ENCODE peak calls at places on chromosomes 13 and 19, in eight cellular contexts. One of them, this sample, is unnamed.

GRCh38 chr19:49820125-49820524 is 2.0 kb downstream of the MED25 start:
- DNase-seq in fibroblast of pulmonary artery: peak
- DNase-seq in NCI-H1092 treated with DMSO at 0.1 percent for 48 hours: peak
- DNase-seq in COR-L47: no peak
- DNase-seq in nephron progenitor cell: no peak
- DNase-seq in mammary epithelial cell: no peak
- DNase-seq in activated CD4-positive, alpha-beta T cell treated with anti-CD3 and anti-CD28 coated beads for 36 hours: no peak
- DNase-seq in central memory CD4-positive, alpha-beta T cell: no peak
- DNase-seq in this sample: peak

GRCh38 chr13:61664821-61665705 is 249.4 kb upstream of the PCDH20 start:
- DNase-seq in COR-L47: no peak
- DNase-seq in fibroblast of pulmonary artery: peak
- DNase-seq in central memory CD4-positive, alpha-beta T cell: no peak
- DNase-seq in activated CD4-positive, alpha-beta T cell treated with anti-CD3 and anti-CD28 coated beads for 36 hours: no peak
- DNase-seq in nephron progenitor cell: no peak
- DNase-seq in mammary epithelial cell: no peak
- DNase-seq in NCI-H1092 treated with DMSO at 0.1 percent for 48 hours: peak
- DNase-seq in this sample: no peak

GRCh38 chr19:3511506-3512251 is 5.6 kb downstream of the FZR1 start:
- DNase-seq in central memory CD4-positive, alpha-beta T cell: no peak
- DNase-seq in fibroblast of pulmonary artery: no peak
- DNase-seq in COR-L47: no peak
- DNase-seq in activated CD4-positive, alpha-beta T cell treated with anti-CD3 and anti-CD28 coated beads for 36 hours: no peak
- DNase-seq in mammary epithelial cell: no peak
- DNase-seq in nephron progenitor cell: no peak
- DNase-seq in NCI-H1092 treated with DMSO at 0.1 percent for 48 hours: no peak
- DNase-seq in this sample: no peak

GRCh38 chr13:34810996-34811395 is 131.1 kb upstream of the NBEA start:
- DNase-seq in activated CD4-positive, alpha-beta T cell treated with anti-CD3 and anti-CD28 coated beads for 36 hours: no peak
- DNase-seq in NCI-H1092 treated with DMSO at 0.1 percent for 48 hours: no peak
- DNase-seq in mammary epithelial cell: no peak
- DNase-seq in central memory CD4-positive, alpha-beta T cell: no peak
- DNase-seq in nephron progenitor cell: no peak
- DNase-seq in COR-L47: no peak
- DNase-seq in fibroblast of pulmonary artery: no peak
- DNase-seq in this sample: no peak

GRCh38 chr19:51394045-51394836 is 3.9 kb upstream of the C19orf84 start:
- DNase-seq in activated CD4-positive, alpha-beta T cell treated with anti-CD3 and anti-CD28 coated beads for 36 hours: peak
- DNase-seq in NCI-H1092 treated with DMSO at 0.1 percent for 48 hours: peak
- DNase-seq in fibroblast of pulmonary artery: peak
- DNase-seq in mammary epithelial cell: peak
- DNase-seq in nephron progenitor cell: peak
- DNase-seq in central memory CD4-positive, alpha-beta T cell: peak
- DNase-seq in COR-L47: peak
- DNase-seq in this sample: no peak

GRCh38 chr19:7489609-7490044 is 792 bp upstream of the PEX11G start:
- DNase-seq in central memory CD4-positive, alpha-beta T cell: no peak
- DNase-seq in activated CD4-positive, alpha-beta T cell treated with anti-CD3 and anti-CD28 coated beads for 36 hours: no peak
- DNase-seq in NCI-H1092 treated with DMSO at 0.1 percent for 48 hours: peak
- DNase-seq in nephron progenitor cell: no peak
- DNase-seq in COR-L47: no peak
- DNase-seq in fibroblast of pulmonary artery: no peak
- DNase-seq in mammary epithelial cell: no peak
- DNase-seq in this sample: no peak

GRCh38 chr19:36605101-36605838 is at the start of gene ZNF382:
- DNase-seq in fibroblast of pulmonary artery: peak
- DNase-seq in nephron progenitor cell: peak
- DNase-seq in NCI-H1092 treated with DMSO at 0.1 percent for 48 hours: peak
- DNase-seq in COR-L47: peak
- DNase-seq in mammary epithelial cell: peak
- DNase-seq in activated CD4-positive, alpha-beta T cell treated with anti-CD3 and anti-CD28 coated beads for 36 hours: peak
- DNase-seq in central memory CD4-positive, alpha-beta T cell: peak
- DNase-seq in this sample: no peak

GRCh38 chr13:33509642-33510229 is 224.2 kb upstream of the STARD13 start:
- DNase-seq in COR-L47: no peak
- DNase-seq in nephron progenitor cell: no peak
- DNase-seq in NCI-H1092 treated with DMSO at 0.1 percent for 48 hours: no peak
- DNase-seq in central memory CD4-positive, alpha-beta T cell: no peak
- DNase-seq in activated CD4-positive, alpha-beta T cell treated with anti-CD3 and anti-CD28 coated beads for 36 hours: no peak
- DNase-seq in mammary epithelial cell: no peak
- DNase-seq in fibroblast of pulmonary artery: peak
- DNase-seq in this sample: no peak

GRCh38 chr13:61918841-61919240 is 503.2 kb upstream of the PCDH20 start:
- DNase-seq in COR-L47: no peak
- DNase-seq in fibroblast of pulmonary artery: no peak
- DNase-seq in mammary epithelial cell: no peak
- DNase-seq in nephron progenitor cell: no peak
- DNase-seq in NCI-H1092 treated with DMSO at 0.1 percent for 48 hours: no peak
- DNase-seq in activated CD4-positive, alpha-beta T cell treated with anti-CD3 and anti-CD28 coated beads for 36 hours: no peak
- DNase-seq in central memory CD4-positive, alpha-beta T cell: no peak
- DNase-seq in this sample: no peak

GRCh38 chr19:18738961-18739690 is 52.0 kb downstream of the COMP start:
- DNase-seq in activated CD4-positive, alpha-beta T cell treated with anti-CD3 and anti-CD28 coated beads for 36 hours: no peak
- DNase-seq in mammary epithelial cell: no peak
- DNase-seq in nephron progenitor cell: no peak
- DNase-seq in NCI-H1092 treated with DMSO at 0.1 percent for 48 hours: no peak
- DNase-seq in fibroblast of pulmonary artery: no peak
- DNase-seq in COR-L47: no peak
- DNase-seq in central memory CD4-positive, alpha-beta T cell: no peak
- DNase-seq in this sample: no peak

GRCh38 chr19:10855879-10856522 is 7.8 kb downstream of the C19orf38 start:
- DNase-seq in COR-L47: no peak
- DNase-seq in NCI-H1092 treated with DMSO at 0.1 percent for 48 hours: no peak
- DNase-seq in central memory CD4-positive, alpha-beta T cell: no peak
- DNase-seq in fibroblast of pulmonary artery: peak
- DNase-seq in mammary epithelial cell: no peak
- DNase-seq in activated CD4-positive, alpha-beta T cell treated with anti-CD3 and anti-CD28 coated beads for 36 hours: peak
- DNase-seq in nephron progenitor cell: peak
- DNase-seq in this sample: no peak

This sample was measured in NCI-H1694 treated with DMSO at 0.1 percent for 48 hours.